ENCODE peak calls at places on chromosome 16, in five cellular contexts. One of them, this sample, is unnamed.

GRCh38 chr16:66251406-66252160 is 114.9 kb upstream of the CDH5 start:
- DNase-seq in body of pancreas: no peak
- DNase-seq in lower leg skin: no peak
- DNase-seq in osteoblast: no peak
- DNase-seq in A549: no peak
- DNase-seq in this sample: no peak

GRCh38 chr16:87728026-87728425 is 37.8 kb downstream of the KLHDC4 start:
- DNase-seq in lower leg skin: no peak
- DNase-seq in body of pancreas: no peak
- DNase-seq in osteoblast: peak; percentile 69
- DNase-seq in A549: no peak
- DNase-seq in this sample: no peak

GRCh38 chr16:65249768-65250167 is 127.9 kb upstream of the CDH11 start:
- DNase-seq in body of pancreas: peak; percentile 27
- DNase-seq in osteoblast: peak; percentile 74
- DNase-seq in A549: no peak
- DNase-seq in lower leg skin: peak; percentile 20
- DNase-seq in this sample: no peak

GRCh38 chr16:88941051-88941932 is 35.7 kb downstream of the CBFA2T3 start:
- DNase-seq in lower leg skin: no peak
- DNase-seq in body of pancreas: peak; percentile 61
- DNase-seq in osteoblast: no peak
- DNase-seq in A549: no peak
- DNase-seq in this sample: no peak

GRCh38 chr16:2328428-2328827 is 12.1 kb downstream of the ABCA3 start:
- DNase-seq in A549: no peak
- DNase-seq in lower leg skin: no peak
- DNase-seq in osteoblast: peak; percentile 57
- DNase-seq in body of pancreas: no peak
- DNase-seq in this sample: no peak

GRCh38 chr16:19223235-19223847 is 55.3 kb downstream of the SYT17 start:
- DNase-seq in lower leg skin: no peak
- DNase-seq in A549: no peak
- DNase-seq in osteoblast: no peak
- DNase-seq in body of pancreas: no peak
- DNase-seq in this sample: peak; percentile 4

GRCh38 chr16:66728117-66728787 is 23.2 kb downstream of the DYNC1LI2 start:
- DNase-seq in lower leg skin: no peak
- DNase-seq in osteoblast: no peak
- DNase-seq in body of pancreas: peak; percentile 55
- DNase-seq in A549: peak; percentile 61
- DNase-seq in this sample: no peak

GRCh38 chr16:8678068-8678927 is 3.9 kb downstream of the ABAT start:
- DNase-seq in A549: no peak
- DNase-seq in lower leg skin: no peak
- DNase-seq in body of pancreas: no peak
- DNase-seq in osteoblast: peak; percentile 80
- DNase-seq in this sample: no peak

GRCh38 chr16:70453891-70454220 is 539 bp upstream of the FCSK start:
- DNase-seq in osteoblast: no peak
- DNase-seq in lower leg skin: no peak
- DNase-seq in body of pancreas: no peak
- DNase-seq in A549: peak; percentile 67
- DNase-seq in this sample: no peak

GRCh38 chr16:85947511-85948509 is 48.8 kb downstream of the IRF8 start:
- DNase-seq in A549: no peak
- DNase-seq in osteoblast: no peak
- DNase-seq in body of pancreas: no peak
- DNase-seq in lower leg skin: no peak
- DNase-seq in this sample: no peak

GRCh38 chr16:81198635-81199034 is 39.9 kb upstream of the BCO1 start:
- DNase-seq in A549: no peak
- DNase-seq in osteoblast: peak; percentile 71
- DNase-seq in lower leg skin: no peak
- DNase-seq in body of pancreas: no peak
- DNase-seq in this sample: no peak

GRCh38 chr16:70523621-70524405 is at the start of gene SF3B3:
- DNase-seq in lower leg skin: peak; percentile 64
- DNase-seq in A549: peak; percentile 60
- DNase-seq in body of pancreas: peak; percentile 64
- DNase-seq in osteoblast: peak; percentile 88
- DNase-seq in this sample: no peak

GRCh38 chr16:88639231-88640038 is 1.1 kb downstream of the IL17C start:
- DNase-seq in body of pancreas: peak; percentile 70
- DNase-seq in osteoblast: peak; percentile 93
- DNase-seq in A549: no peak
- DNase-seq in lower leg skin: no peak
- DNase-seq in this sample: no peak

GRCh38 chr16:86566601-86566965 is at the start of gene FOXC2:
- DNase-seq in osteoblast: peak; percentile 100
- DNase-seq in A549: peak; percentile 49
- DNase-seq in body of pancreas: peak; percentile 63
- DNase-seq in lower leg skin: peak; percentile 63
- DNase-seq in this sample: peak; percentile 65

GRCh38 chr16:57165923-57166322 is 19.9 kb downstream of the PSME3IP1 start:
- DNase-seq in body of pancreas: no peak
- DNase-seq in lower leg skin: no peak
- DNase-seq in osteoblast: no peak
- DNase-seq in A549: no peak
- DNase-seq in this sample: no peak

GRCh38 chr16:8899709-8900317 is 17.7 kb downstream of the LITAFD start:
- DNase-seq in A549: no peak
- DNase-seq in body of pancreas: no peak
- DNase-seq in osteoblast: no peak
- DNase-seq in lower leg skin: no peak
- DNase-seq in this sample: no peak

GRCh38 chr16:80899804-80900592 is 95.6 kb upstream of the CDYL2 start:
- DNase-seq in lower leg skin: peak; percentile 41
- DNase-seq in A549: no peak
- DNase-seq in body of pancreas: peak; percentile 91
- DNase-seq in osteoblast: peak; percentile 96
- DNase-seq in this sample: peak; percentile 11

GRCh38 chr16:88906020-88906419 is 39.6 kb upstream of the PABPN1L start:
- DNase-seq in A549: no peak
- DNase-seq in lower leg skin: no peak
- DNase-seq in body of pancreas: no peak
- DNase-seq in osteoblast: no peak
- DNase-seq in this sample: no peak

GRCh38 chr16:12690024-12690423 is 113.7 kb downstream of the CPPED1 start:
- DNase-seq in lower leg skin: no peak
- DNase-seq in body of pancreas: no peak
- DNase-seq in A549: no peak
- DNase-seq in osteoblast: no peak
- DNase-seq in this sample: no peak
- H3K4me3 ChIP-seq in lower leg skin: no peak overlapping the region
- H3K4me3 ChIP-seq in body of pancreas: no peak overlapping the region
- H3K4me3 ChIP-seq in A549: no peak overlapping the region
- H3K4me3 ChIP-seq in osteoblast: no peak overlapping the region
- H3K4me3 ChIP-seq in this sample: no peak overlapping the region

DNA sequence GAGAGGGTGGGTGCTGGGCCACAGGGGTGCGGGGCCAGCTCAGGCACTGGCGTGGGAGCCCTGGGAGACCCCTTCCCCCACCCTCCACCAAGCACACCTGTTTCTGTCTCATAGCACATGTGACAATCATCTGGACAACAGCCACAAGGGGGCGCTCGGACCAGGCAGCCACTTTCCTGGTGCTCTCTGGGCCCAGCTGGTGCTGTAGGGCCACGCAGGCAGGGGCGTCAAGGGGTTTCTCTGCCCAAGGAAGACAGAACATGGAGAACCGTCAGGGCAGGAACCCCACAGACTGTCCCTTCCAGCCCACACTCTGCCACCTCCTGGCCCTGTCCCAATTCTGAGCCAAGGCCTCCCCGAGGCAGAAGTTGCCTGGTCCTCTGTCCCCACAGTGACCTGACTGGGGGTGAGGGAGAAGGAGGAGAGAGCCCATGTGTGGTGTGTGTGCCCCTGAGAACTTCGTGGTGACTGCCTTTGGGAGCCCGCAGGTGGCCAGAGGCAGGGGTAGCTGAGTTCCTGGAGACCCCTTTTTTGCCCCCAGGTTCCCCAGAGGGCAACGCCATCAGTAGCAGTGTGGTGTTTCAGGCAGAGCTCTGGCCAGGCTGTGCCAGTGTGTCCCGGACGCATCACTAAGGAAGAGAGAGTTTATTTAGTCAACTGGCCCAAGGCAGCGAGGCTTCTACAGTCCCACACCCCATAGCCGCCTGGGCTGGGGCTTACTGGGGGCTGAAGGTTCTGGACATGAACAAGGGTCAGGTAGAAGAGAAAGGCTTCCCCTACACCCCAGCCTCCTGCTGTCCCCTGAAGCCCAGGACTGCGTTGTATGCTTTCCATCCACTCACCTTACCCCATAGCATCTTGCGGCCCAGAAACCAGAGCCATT is 3.1 kb upstream of the SETD6 start:
- DNase-seq in A549: peak; percentile 44
- DNase-seq in osteoblast: peak; percentile 93
- DNase-seq in lower leg skin: peak; percentile 56
- DNase-seq in body of pancreas: peak; percentile 83
- DNase-seq in this sample: no peak
- TF ChIP-seq CTCF in A549: peak; percentile 85
- TF ChIP-seq CTCF in osteoblast: peak; percentile 75
- TF ChIP-seq CTCF in lower leg skin: no peak
- TF ChIP-seq CTCF in body of pancreas: peak; percentile 76
- TF ChIP-seq CTCF in this sample: peak; percentile 80

GRCh38 chr16:4316103-4316731 is 350 bp downstream of the GLIS2 start:
- DNase-seq in A549: no peak
- DNase-seq in osteoblast: peak; percentile 94
- DNase-seq in lower leg skin: no peak
- DNase-seq in body of pancreas: no peak
- DNase-seq in this sample: no peak

GRCh38 chr16:4315185-4316102 is at the start of gene GLIS2:
- DNase-seq in A549: peak; percentile 78
- DNase-seq in osteoblast: peak; percentile 100
- DNase-seq in lower leg skin: no peak
- DNase-seq in body of pancreas: peak; percentile 80
- DNase-seq in this sample: no peak

GRCh38 chr16:4317471-4318170 is 1.8 kb downstream of the GLIS2 start:
- DNase-seq in osteoblast: peak; percentile 93
- DNase-seq in body of pancreas: peak; percentile 45
- DNase-seq in A549: no peak
- DNase-seq in lower leg skin: no peak
- DNase-seq in this sample: no peak

GRCh38 chr16:4318171-4318910 is 2.5 kb downstream of the GLIS2 start:
- DNase-seq in A549: no peak
- DNase-seq in osteoblast: peak; percentile 94
- DNase-seq in lower leg skin: no peak
- DNase-seq in body of pancreas: no peak
- DNase-seq in this sample: no peak

DNA sequence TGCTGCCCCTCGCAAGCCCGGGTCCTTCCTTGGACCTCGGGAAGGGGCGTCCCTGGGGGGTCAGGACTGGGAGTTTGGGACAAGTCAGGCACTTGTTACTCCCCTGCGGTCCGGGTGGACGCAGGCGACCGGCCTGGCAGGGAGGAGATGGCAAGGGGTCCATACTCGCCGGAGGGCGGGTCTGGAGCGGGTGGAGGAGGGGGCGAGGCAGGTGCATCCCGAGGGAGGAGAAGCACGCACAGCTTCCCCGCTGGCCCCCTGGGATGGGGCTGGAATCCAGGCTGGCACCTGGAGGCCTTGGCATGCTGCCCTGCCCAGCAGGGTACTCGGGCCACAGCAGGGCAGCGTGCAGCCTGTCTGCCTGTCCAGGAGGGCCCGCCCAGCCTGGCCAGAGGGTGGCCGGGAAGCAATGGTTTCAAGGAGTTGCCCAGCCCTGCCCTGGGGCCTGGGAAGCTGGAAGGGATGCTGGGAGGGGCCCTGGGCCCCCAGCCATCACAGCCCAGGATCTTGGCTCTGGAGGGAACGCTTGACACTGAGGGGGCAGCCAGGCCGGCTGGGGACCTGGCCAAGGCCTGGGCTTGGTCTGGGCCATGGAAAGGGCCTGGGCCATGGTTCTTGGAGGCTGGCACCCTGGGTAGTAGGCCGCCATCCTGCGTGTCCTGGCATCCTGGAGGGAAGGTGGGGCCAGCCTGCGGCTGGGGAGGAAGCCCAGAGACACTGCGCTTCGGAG is 1.0 kb downstream of the GLIS2 start:
- DNase-seq in A549: no peak
- DNase-seq in osteoblast: peak; percentile 97
- DNase-seq in body of pancreas: peak; percentile 90
- DNase-seq in lower leg skin: no peak
- DNase-seq in this sample: no peak
- H3K4me3 ChIP-seq in A549: peak overlapping the region; percentile 87
- H3K4me3 ChIP-seq in osteoblast: peak overlapping the region; percentile 89
- H3K4me3 ChIP-seq in body of pancreas: peak overlapping the region; percentile 13
- H3K4me3 ChIP-seq in lower leg skin: no peak overlapping the region
- H3K4me3 ChIP-seq in this sample: peak overlapping the region; percentile 78

GRCh38 chr16:29815793-29816693 is at the start of gene PAGR1:
- DNase-seq in lower leg skin: peak; percentile 99
- DNase-seq in A549: peak; percentile 95
- DNase-seq in osteoblast: peak; percentile 99
- DNase-seq in body of pancreas: peak; percentile 99
- DNase-seq in this sample: peak; percentile 99
- TF ChIP-seq CTCF in lower leg skin: no peak
- TF ChIP-seq CTCF in A549: peak; percentile 92
- TF ChIP-seq CTCF in osteoblast: peak; percentile 84
- TF ChIP-seq CTCF in body of pancreas: peak; percentile 91
- TF ChIP-seq CTCF in this sample: peak; percentile 90

GRCh38 chr16:11325404-11326083 is 19.7 kb upstream of the RMI2 start:
- DNase-seq in osteoblast: no peak
- DNase-seq in A549: no peak
- DNase-seq in lower leg skin: no peak
- DNase-seq in body of pancreas: no peak
- DNase-seq in this sample: no peak

GRCh38 chr16:11327277-11328171 is 17.7 kb upstream of the RMI2 start:
- DNase-seq in A549: no peak
- DNase-seq in body of pancreas: no peak
- DNase-seq in lower leg skin: no peak
- DNase-seq in osteoblast: no peak
- DNase-seq in this sample: no peak

GRCh38 chr16:11326084-11326736 is 19.0 kb upstream of the RMI2 start:
- DNase-seq in osteoblast: no peak
- DNase-seq in body of pancreas: no peak
- DNase-seq in lower leg skin: no peak
- DNase-seq in A549: no peak
- DNase-seq in this sample: no peak

GRCh38 chr16:11328172-11329079 is 16.8 kb upstream of the RMI2 start:
- DNase-seq in body of pancreas: peak; percentile 45
- DNase-seq in osteoblast: peak; percentile 97
- DNase-seq in A549: peak; percentile 78
- DNase-seq in lower leg skin: peak; percentile 44
- DNase-seq in this sample: peak; percentile 93

GRCh38 chr16:11326737-11327276 is 18.5 kb upstream of the RMI2 start:
- DNase-seq in osteoblast: no peak
- DNase-seq in body of pancreas: no peak
- DNase-seq in lower leg skin: no peak
- DNase-seq in A549: no peak
- DNase-seq in this sample: no peak
- H3K4me3 ChIP-seq in osteoblast: no peak overlapping the region
- H3K4me3 ChIP-seq in body of pancreas: no peak overlapping the region
- H3K4me3 ChIP-seq in lower leg skin: no peak overlapping the region
- H3K4me3 ChIP-seq in A549: no peak overlapping the region
- H3K4me3 ChIP-seq in this sample: no peak overlapping the region

GRCh38 chr16:54285414-54286066 is 1.0 kb downstream of the IRX3 start:
- DNase-seq in A549: no peak
- DNase-seq in osteoblast: peak; percentile 94
- DNase-seq in lower leg skin: peak; percentile 54
- DNase-seq in body of pancreas: no peak
- DNase-seq in this sample: no peak
- TF ChIP-seq CTCF in A549: no peak
- TF ChIP-seq CTCF in osteoblast: peak; percentile 19
- TF ChIP-seq CTCF in lower leg skin: no peak
- TF ChIP-seq CTCF in body of pancreas: no peak
- TF ChIP-seq CTCF in this sample: no peak